ENCODE peak calls at places on chromosomes 16 and 17, in four cellular contexts. K is omental fat pad, I is IMR-90, Y is heart left ventricle. G is an unnamed sample.

GRCh38 chr17:47099451-47099986 is 89.6 kb downstream of the CDC27 start:
- DNase-seq in K (no peak), Y (no peak), I (no peak), G (no peak)

GRCh38 chr17:31919802-31920525 is 16.8 kb upstream of the SUZ12 start:
- DNase-seq in I (peak; percentile 78), Y (no peak), K (no peak), G (no peak)

GRCh38 chr17:10337136-10337535 is 35.7 kb downstream of the MYH13 start:
- DNase-seq in I (peak; percentile 17), Y (no peak), K (no peak), G (no peak)

GRCh38 chr17:41329279-41329925 is 13.9 kb upstream of the KRTAP17-1 start:
- DNase-seq in I (peak; percentile 56), K (no peak), Y (no peak), G (no peak)

GRCh38 chr16:58243528-58244004 is 45.7 kb upstream of the CSNK2A2 start:
- DNase-seq in I (no peak), Y (no peak), K (no peak), G (no peak)

GRCh38 chr17:70138309-70138865 is 30.9 kb upstream of the KCNJ2 start:
- DNase-seq in I (no peak), K (no peak), Y (no peak), G (no peak)

GRCh38 chr17:79707931-79708891 is 22.5 kb upstream of the ENPP7 start:
- DNase-seq in I (peak; percentile 38), K (peak; percentile 35), Y (peak; percentile 51), G (no peak)

GRCh38 chr16:53111078-53111776 is 56.4 kb downstream of the CHD9 start:
- DNase-seq in Y (no peak), K (no peak), I (peak; percentile 60), G (no peak)

GRCh38 chr17:48103379-48103715 is 2.1 kb upstream of the CBX1 start:
- DNase-seq in Y (no peak), I (no peak), K (no peak), G (no peak)

GRCh38 chr17:3545151-3545550 is 12.5 kb downstream of the TRPV3 start:
- DNase-seq in I (no peak), K (no peak), Y (no peak), G (no peak)

GRCh38 chr16:23060458-23061320 is 88.6 kb downstream of the USP31 start:
- DNase-seq in K (peak; percentile 73), I (peak; percentile 77), Y (peak; percentile 61), G (no peak)

GRCh38 chr17:14332331-14332730 is 31.4 kb downstream of the HS3ST3B1 start:
- DNase-seq in K (no peak), Y (no peak), I (no peak), G (no peak)

GRCh38 chr17:909642-910323 is 69.8 kb downstream of the NXN start:
- DNase-seq in K (no peak), I (no peak), Y (peak; percentile 28), G (no peak)

GRCh38 chr16:19583665-19584300 is 28.3 kb downstream of the VPS35L start:
- DNase-seq in I (peak; percentile 55), Y (no peak), K (no peak), G (no peak)

GRCh38 chr16:130533-131173 is 7.8 kb downstream of the NPRL3 start:
- DNase-seq in Y (no peak), I (no peak), K (no peak), G (no peak)

GRCh38 chr17:4152471-4152870 is 9.5 kb downstream of the CYB5D2 start:
- DNase-seq in I (peak; percentile 77), Y (no peak), K (no peak), G (no peak)

GRCh38 chr17:17365476-17366110 is 62.4 kb downstream of the NT5M start:
- DNase-seq in Y (no peak), I (no peak), K (no peak), G (no peak)

GRCh38 chr17:64081802-64082799 is 47.8 kb downstream of the ERN1 start:
- DNase-seq in Y (no peak), I (peak; percentile 82), K (no peak), G (no peak)
- TF ChIP-seq CTCF in Y (no peak), I (no peak), K (no peak), G (no peak)

GRCh38 chr16:2528161-2529060 is 2.8 kb downstream of the CEMP1 start:
- DNase-seq in Y (no peak), K (no peak), I (no peak), G (no peak)

GRCh38 chr16:2529961-2530628 is 1.1 kb downstream of the CEMP1 start:
- DNase-seq in Y (no peak), I (no peak), K (no peak), G (no peak)

GRCh38 chr16:2530629-2531318 is 434 bp downstream of the CEMP1 start:
- DNase-seq in K (no peak), I (no peak), Y (no peak), G (no peak)

GRCh38 chr16:2527784-2528100 is 3.5 kb downstream of the CEMP1 start:
- DNase-seq in Y (no peak), K (no peak), I (no peak), G (no peak)

GRCh38 chr16:2529061-2529931 is 1.9 kb downstream of the CEMP1 start:
- DNase-seq in I (peak; percentile 12), Y (no peak), K (no peak), G (no peak)
- TF ChIP-seq CTCF in I (no peak), Y (no peak), K (no peak), G (no peak)

DNA sequence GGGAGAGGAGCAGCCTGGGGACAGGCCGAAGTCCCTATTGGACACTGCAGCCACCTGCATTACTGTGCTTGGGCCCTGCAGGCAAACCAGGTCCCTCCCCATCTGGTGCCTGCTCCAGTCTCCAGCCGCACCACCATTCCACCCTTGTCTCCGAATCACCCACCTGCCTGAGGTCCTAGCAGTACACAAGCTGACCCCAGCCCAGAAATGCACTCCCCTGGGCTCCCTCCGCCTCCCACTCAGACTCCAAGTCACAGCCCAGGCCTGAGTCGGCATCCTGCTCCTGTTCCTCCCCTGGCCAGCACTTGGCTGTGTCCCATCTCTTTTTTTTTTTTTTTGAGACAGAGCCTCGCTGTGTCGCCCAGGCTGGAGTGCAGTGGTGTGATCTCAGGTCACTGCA is 6.3 kb downstream of the UNC13D start:
- DNase-seq in I (no peak), K (no peak), Y (no peak), G (no peak)
- TF ChIP-seq CTCF in I (no peak), K (no peak), Y (no peak), G (no peak)

GRCh38 chr16:47571049-47571448 is 109.9 kb downstream of the PHKB start:
- DNase-seq in Y (no peak), K (no peak), I (no peak), G (no peak)
- TF ChIP-seq CTCF in Y (no peak), K (no peak), I (no peak), G (no peak)

DNA sequence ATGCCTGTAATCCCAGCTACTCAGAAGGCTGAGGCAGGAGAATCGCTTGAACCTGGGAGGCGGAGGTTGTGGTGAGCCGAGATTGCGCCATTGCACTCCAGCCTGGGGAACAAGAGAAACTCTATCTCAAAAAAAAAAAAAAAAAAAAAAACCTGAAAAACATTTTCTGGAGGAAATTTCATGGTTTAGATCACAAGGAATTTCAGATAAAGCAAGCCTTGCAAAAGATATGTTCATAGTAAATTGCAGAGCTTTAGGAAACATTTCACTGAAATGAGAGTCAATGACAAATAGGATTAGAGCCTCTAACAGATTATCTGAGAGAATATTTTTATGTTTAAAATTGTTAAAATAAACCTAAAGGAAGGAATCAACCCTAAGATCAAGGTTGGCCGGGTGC is 3.2 kb downstream of the TAF15 start:
- DNase-seq in I (no peak), K (no peak), Y (no peak), G (no peak)
- TF ChIP-seq CTCF in I (no peak), K (no peak), Y (no peak), G (no peak)

GRCh38 chr17:68579194-68579900 is 21.8 kb downstream of the FAM20A start:
- DNase-seq in I (no peak), K (no peak), Y (no peak), G (no peak)

GRCh38 chr17:68580236-68580903 is 20.8 kb downstream of the FAM20A start:
- DNase-seq in Y (no peak), I (peak; percentile 17), K (no peak), G (no peak)

GRCh38 chr17:68578236-68578635 is 22.9 kb downstream of the FAM20A start:
- DNase-seq in I (no peak), K (no peak), Y (no peak), G (no peak)

GRCh38 chr17:68576137-68576536 is 25.0 kb downstream of the FAM20A start:
- DNase-seq in I (no peak), K (no peak), Y (no peak), G (no peak)

DNA sequence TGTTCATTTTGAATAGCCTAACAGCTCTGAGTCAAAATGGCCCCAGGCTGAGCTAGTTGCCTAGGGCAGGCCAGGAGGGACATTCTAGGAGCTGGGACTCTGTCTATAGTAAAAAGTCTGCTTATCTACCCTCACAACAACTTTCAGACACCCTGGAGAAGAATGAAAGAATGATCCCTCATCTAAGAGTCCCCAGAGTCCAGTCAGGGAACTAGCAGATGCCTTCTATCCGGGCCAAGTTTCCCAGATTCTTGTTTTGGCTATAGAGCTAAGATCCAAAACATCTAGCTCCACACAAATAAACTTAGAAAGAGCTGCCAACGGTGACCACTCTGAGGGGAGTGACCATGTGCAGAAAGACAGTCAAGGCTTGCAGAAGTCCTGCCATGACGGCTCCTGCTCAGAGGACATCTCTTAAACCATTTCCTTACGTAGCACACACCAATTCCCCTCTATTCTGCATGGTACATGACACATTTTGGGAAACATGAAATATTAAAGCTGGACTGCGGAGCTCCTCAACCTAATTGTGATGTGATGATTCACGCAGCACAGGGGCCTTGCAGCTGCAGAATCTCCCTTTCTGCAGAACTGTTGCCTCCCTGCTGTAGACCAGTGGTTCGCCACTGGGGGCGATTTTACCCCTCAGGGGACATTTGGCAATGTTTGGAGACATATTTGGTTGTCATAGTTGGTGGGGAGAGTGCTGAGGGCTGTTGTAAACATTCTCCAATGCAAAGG is 24.2 kb downstream of the FAM20A start:
- DNase-seq in Y (peak; percentile 36), K (no peak), I (peak; percentile 25), G (no peak)
- TF ChIP-seq CTCF in Y (no peak), K (no peak), I (no peak), G (no peak)

GRCh38 chr16:83400234-83400633 is 407.5 kb upstream of the HSBP1 start:
- DNase-seq in I (no peak), Y (no peak), K (no peak), G (no peak)

GRCh38 chr16:83402969-83403368 is 404.8 kb upstream of the HSBP1 start:
- DNase-seq in K (no peak), Y (no peak), I (peak; percentile 54), G (no peak)

GRCh38 chr16:83404261-83404660 is 403.5 kb upstream of the HSBP1 start:
- DNase-seq in Y (no peak), I (no peak), K (no peak), G (no peak)

GRCh38 chr16:83403751-83404150 is 404.0 kb upstream of the HSBP1 start:
- DNase-seq in K (no peak), Y (no peak), I (peak; percentile 85), G (no peak)

GRCh38 chr16:83402160-83402794 is 405.5 kb upstream of the HSBP1 start:
- DNase-seq in I (peak; percentile 45), Y (no peak), K (no peak), G (no peak)
- TF ChIP-seq CTCF in I (peak; percentile 2), Y (no peak), K (no peak), G (no peak)

G was measured in mesothelial cell of epicardium.